ENCODE peak calls at places on chromosomes 13 and 19, in four cellular contexts. Z is choroid plexus epithelial cell; K is effector CD4-positive, alpha-beta T cell; W is NCI-H1930. B is an unnamed sample.
A peak's percentile ranks its signal among the peaks of the same experiment; 100 is the strongest.

GRCh38 chr19:15265849-15266248 is 33.6 kb upstream of the EPHX3 start:
- DNase-seq in K (no peak), W (no peak), Z (peak; percentile 97), B (peak; percentile 95)

GRCh38 chr13:60511637-60512036 is 114.6 kb downstream of the TDRD3 start:
- DNase-seq in W (no peak), K (no peak), Z (no peak), B (no peak)

GRCh38 chr13:32206097-32206740 is 108.9 kb downstream of the ZAR1L start:
- DNase-seq in K (no peak), Z (peak; percentile 10), W (no peak), B (no peak)

GRCh38 chr13:23750383-23751121 is 138.6 kb downstream of the MIPEP start:
- DNase-seq in W (no peak), Z (peak; percentile 69), K (no peak), B (no peak)

GRCh38 chr19:38849147-38849745 is 540 bp downstream of the HNRNPL start:
- DNase-seq in K (peak; percentile 94), W (peak; percentile 96), Z (peak; percentile 96), B (peak; percentile 98)

GRCh38 chr13:40170982-40171381 is 495.5 kb downstream of the FOXO1 start:
- DNase-seq in W (no peak), K (no peak), Z (no peak), B (no peak)

GRCh38 chr19:33264881-33265445 is 37.4 kb downstream of the CEBPA start:
- DNase-seq in Z (no peak), W (no peak), K (no peak), B (no peak)

GRCh38 chr13:113670541-113670940 is 3.5 kb downstream of the GRK1 start:
- DNase-seq in K (no peak), W (no peak), Z (no peak), B (peak; percentile 15)

GRCh38 chr13:51770681-51771417 is 33.1 kb downstream of the DHRS12 start:
- DNase-seq in K (no peak), Z (no peak), W (no peak), B (no peak)

GRCh38 chr13:32284927-32285632 is 30.1 kb downstream of the ZAR1L start:
- DNase-seq in Z (peak; percentile 83), W (no peak), K (no peak), B (no peak)

GRCh38 chr13:32548837-32549236 is 10.2 kb upstream of the N4BP2L2 start:
- DNase-seq in K (no peak), Z (peak; percentile 77), W (no peak), B (no peak)

GRCh38 chr19:10800488-10800887 is 35.5 kb downstream of the TMED1 start:
- DNase-seq in Z (no peak), K (no peak), W (no peak), B (peak; percentile 73)

GRCh38 chr13:102769679-102770078 is 3.9 kb downstream of the TEX30 start:
- DNase-seq in W (no peak), K (no peak), Z (peak; percentile 51), B (no peak)

GRCh38 chr13:29507356-29507755 is 88.1 kb downstream of the SLC7A1 start:
- DNase-seq in Z (no peak), W (no peak), K (no peak), B (no peak)

GRCh38 chr19:18000981-18001836 is 6.8 kb upstream of the ARRDC2 start:
- DNase-seq in Z (peak; percentile 59), W (peak; percentile 52), K (peak; percentile 94), B (peak; percentile 95)

GRCh38 chr13:91726666-91727065 is 328.2 kb downstream of the GPC5 start:
- DNase-seq in Z (no peak), K (no peak), W (no peak), B (no peak)

GRCh38 chr19:51743405-51743804 is 8.3 kb downstream of the FPR1 start:
- DNase-seq in K (no peak), W (no peak), Z (peak; percentile 76), B (no peak)

B was measured in Right ventricle myocardium superior.